ENCODE peak calls at places on chromosomes 1 and 21, in ten cellular contexts. H, Z, P, X, A, T, N, C, E and W are unnamed samples.

GRCh38 chr1:51663105-51663504 is 46.2 kb downstream of the OSBPL9 start:
- DNase-seq in H (no peak), Z (peak), P (no peak), X (no peak), A (no peak), T (no peak), N (no peak), C (no peak), E (no peak), W (no peak)

GRCh38 chr1:64826991-64827390 is 82.1 kb downstream of the RAVER2 start:
- DNase-seq in H (no peak), Z (no peak), P (no peak), X (no peak), A (no peak), T (no peak), N (no peak), C (no peak), E (no peak), W (no peak)

GRCh38 chr1:167627615-167627864 is 2.5 kb upstream of the RCSD1 start:
- DNase-seq in H (no peak), Z (no peak), P (no peak), X (no peak), A (no peak), T (no peak), N (no peak), C (no peak), E (no peak), W (no peak)

GRCh38 chr1:8424539-8425116 is 106.7 kb downstream of the SLC45A1 start:
- DNase-seq in H (peak), Z (no peak), P (peak), X (no peak), A (no peak), T (no peak), N (peak), C (peak), E (peak), W (peak)

GRCh38 chr1:246597340-246597739 is 31.1 kb downstream of the CNST start:
- DNase-seq in H (peak), Z (peak), P (no peak), X (peak), A (no peak), T (peak), N (no peak), C (peak), E (no peak), W (no peak)

GRCh38 chr1:221742555-221743415 is 896 bp upstream of the DUSP10 start:
- DNase-seq in H (peak), Z (peak), P (peak), X (peak), A (peak), T (peak), N (peak), C (peak), E (peak), W (peak)

GRCh38 chr1:46558141-46558963 is 6.9 kb upstream of the KNCN start:
- DNase-seq in H (no peak), Z (no peak), P (no peak), X (no peak), A (no peak), T (no peak), N (peak), C (no peak), E (no peak), W (no peak)

GRCh38 chr21:36695671-36696389 is 3.1 kb upstream of the SIM2 start:
- DNase-seq in H (no peak), Z (no peak), P (no peak), X (no peak), A (no peak), T (no peak), N (peak), C (no peak), E (no peak), W (no peak)

GRCh38 chr1:162548170-162548569 is 13.4 kb upstream of the UAP1 start:
- DNase-seq in H (no peak), Z (peak), P (no peak), X (peak), A (no peak), T (no peak), N (no peak), C (peak), E (no peak), W (no peak)

GRCh38 chr1:186155594-186155993 is 219.5 kb downstream of the TPR start:
- DNase-seq in H (no peak), Z (peak), P (peak), X (peak), A (no peak), T (peak), N (peak), C (peak), E (no peak), W (no peak)

GRCh38 chr1:37892151-37893047 is 33.0 kb upstream of the MTF1 start:
- DNase-seq in H (no peak), Z (peak), P (no peak), X (peak), A (no peak), T (no peak), N (no peak), C (peak), E (no peak), W (no peak)

GRCh38 chr1:224735159-224735558 is 119.0 kb downstream of the CNIH3 start:
- DNase-seq in H (no peak), Z (no peak), P (no peak), X (no peak), A (no peak), T (no peak), N (no peak), C (no peak), E (no peak), W (no peak)

GRCh38 chr1:32246888-32247273 is at the start of gene FAM167B:
- DNase-seq in H (no peak), Z (peak), P (no peak), X (peak), A (no peak), T (peak), N (no peak), C (peak), E (no peak), W (no peak)

GRCh38 chr1:111989531-111990025 is at the start of gene KCND3:
- DNase-seq in H (peak), Z (peak), P (peak), X (peak), A (peak), T (no peak), N (peak), C (peak), E (no peak), W (no peak)

GRCh38 chr1:186828612-186829542 is at the start of gene PLA2G4A:
- DNase-seq in H (peak), Z (peak), P (no peak), X (peak), A (no peak), T (peak), N (peak), C (peak), E (peak), W (no peak)

GRCh38 chr1:18417317-18418269 is 63.1 kb upstream of the KLHDC7A start:
- DNase-seq in H (no peak), Z (no peak), P (no peak), X (no peak), A (no peak), T (no peak), N (no peak), C (no peak), E (no peak), W (no peak)

GRCh38 chr1:41483960-41484844 is at the start of gene EDN2:
- DNase-seq in H (peak), Z (no peak), P (no peak), X (no peak), A (no peak), T (no peak), N (peak), C (no peak), E (peak), W (no peak)

GRCh38 chr1:105894006-105894405 is 1162.5 kb upstream of the PRMT6 start:
- DNase-seq in H (no peak), Z (peak), P (no peak), X (no peak), A (no peak), T (no peak), N (no peak), C (peak), E (no peak), W (no peak)

GRCh38 chr1:25544819-25545218 is 1.4 kb downstream of the LDLRAP1 start:
- DNase-seq in H (peak), Z (no peak), P (no peak), X (no peak), A (peak), T (no peak), N (no peak), C (peak), E (peak), W (no peak)

GRCh38 chr1:17616731-17617279 is 77.3 kb downstream of the ARHGEF10L start:
- DNase-seq in H (no peak), Z (no peak), P (no peak), X (peak), A (no peak), T (no peak), N (no peak), C (no peak), E (no peak), W (no peak)

GRCh38 chr1:244449936-244450508 is 1.7 kb downstream of the ADSS2 start:
- DNase-seq in H (no peak), Z (no peak), P (no peak), X (no peak), A (no peak), T (no peak), N (no peak), C (no peak), E (no peak), W (no peak)

GRCh38 chr1:20187813-20188454 is 1.6 kb upstream of the PLA2G2C start:
- DNase-seq in H (no peak), Z (no peak), P (no peak), X (no peak), A (no peak), T (no peak), N (no peak), C (no peak), E (no peak), W (no peak)

GRCh38 chr1:167516404-167517388 is 1.6 kb downstream of the CD247 start:
- DNase-seq in H (no peak), Z (no peak), P (no peak), X (no peak), A (no peak), T (no peak), N (no peak), C (no peak), E (no peak), W (no peak)

GRCh38 chr1:182628657-182629056 is 24.5 kb upstream of the RGS16 start:
- DNase-seq in H (no peak), Z (no peak), P (no peak), X (no peak), A (no peak), T (no peak), N (no peak), C (no peak), E (no peak), W (no peak)

GRCh38 chr1:157404063-157404501 is 148.2 kb downstream of the FCRL5 start:
- DNase-seq in H (no peak), Z (no peak), P (no peak), X (no peak), A (no peak), T (no peak), N (no peak), C (no peak), E (no peak), W (peak)

GRCh38 chr1:102550729-102551384 is 554.1 kb upstream of the OLFM3 start:
- DNase-seq in H (peak), Z (peak), P (no peak), X (no peak), A (no peak), T (peak), N (peak), C (peak), E (no peak), W (no peak)

GRCh38 chr1:92291372-92291999 is 7.3 kb downstream of the GLMN start:
- DNase-seq in H (no peak), Z (peak), P (no peak), X (peak), A (no peak), T (peak), N (peak), C (peak), E (no peak), W (no peak)

GRCh38 chr1:174352117-174352516 is 95.6 kb upstream of the GPR52 start:
- DNase-seq in H (no peak), Z (no peak), P (no peak), X (no peak), A (no peak), T (no peak), N (no peak), C (peak), E (no peak), W (no peak)

GRCh38 chr1:155064109-155064812 is 721 bp downstream of the EFNA4 start:
- DNase-seq in H (no peak), Z (peak), P (peak), X (no peak), A (no peak), T (no peak), N (peak), C (peak), E (no peak), W (no peak)

GRCh38 chr1:203342192-203342940 is 8.6 kb downstream of the FMOD start:
- DNase-seq in H (peak), Z (peak), P (no peak), X (peak), A (no peak), T (no peak), N (peak), C (peak), E (no peak), W (no peak)

GRCh38 chr1:210358511-210359148 is 29.9 kb downstream of the HHAT start:
- DNase-seq in H (no peak), Z (no peak), P (no peak), X (no peak), A (no peak), T (no peak), N (no peak), C (no peak), E (no peak), W (no peak)

GRCh38 chr1:14924455-14925325 is 228.9 kb upstream of the TMEM51 start:
- DNase-seq in H (peak), Z (peak), P (peak), X (peak), A (peak), T (no peak), N (peak), C (peak), E (no peak), W (no peak)

GRCh38 chr1:83058327-83058726 is 940.6 kb downstream of the TTLL7 start:
- DNase-seq in H (no peak), Z (no peak), P (no peak), X (no peak), A (no peak), T (no peak), N (no peak), C (no peak), E (no peak), W (no peak)

GRCh38 chr1:243335297-243335696 is 79.5 kb downstream of the SDCCAG8 start:
- DNase-seq in H (no peak), Z (no peak), P (no peak), X (no peak), A (no peak), T (no peak), N (peak), C (no peak), E (no peak), W (no peak)

GRCh38 chr1:69513621-69514020 is 54.1 kb upstream of the LRRC7 start:
- DNase-seq in H (no peak), Z (peak), P (no peak), X (peak), A (no peak), T (no peak), N (no peak), C (peak), E (no peak), W (no peak)

GRCh38 chr1:237509748-237510147 is 381.0 kb downstream of the ZP4 start:
- DNase-seq in H (no peak), Z (no peak), P (no peak), X (no peak), A (no peak), T (no peak), N (no peak), C (no peak), E (no peak), W (no peak)

GRCh38 chr1:149962039-149962647 is 25.5 kb upstream of the MTMR11 start:
- DNase-seq in H (peak), Z (peak), P (no peak), X (peak), A (no peak), T (peak), N (peak), C (peak), E (peak), W (peak)

GRCh38 chr1:234535763-234536515 is 57.0 kb upstream of the TARBP1 start:
- DNase-seq in H (peak), Z (peak), P (no peak), X (peak), A (no peak), T (no peak), N (no peak), C (peak), E (peak), W (no peak)

GRCh38 chr1:103333141-103333540 is 192.4 kb upstream of the RNPC3 start:
- DNase-seq in H (no peak), Z (no peak), P (no peak), X (no peak), A (no peak), T (no peak), N (no peak), C (no peak), E (no peak), W (peak)

GRCh38 chr1:22053861-22054770 is 1.6 kb downstream of the CDC42 start:
- DNase-seq in H (no peak), Z (peak), P (no peak), X (no peak), A (no peak), T (no peak), N (no peak), C (no peak), E (no peak), W (no peak)

GRCh38 chr1:22053018-22053860 is 730 bp downstream of the CDC42 start:
- DNase-seq in H (peak), Z (peak), P (peak), X (peak), A (peak), T (no peak), N (peak), C (peak), E (peak), W (no peak)

GRCh38 chr1:22050330-22050729 is 2.2 kb upstream of the CDC42 start:
- DNase-seq in H (no peak), Z (no peak), P (no peak), X (no peak), A (no peak), T (no peak), N (no peak), C (no peak), E (no peak), W (no peak)

GRCh38 chr1:22052115-22053017 is at the start of gene CDC42:
- DNase-seq in H (peak), Z (peak), P (peak), X (peak), A (peak), T (peak), N (peak), C (peak), E (peak), W (peak)

DNA sequence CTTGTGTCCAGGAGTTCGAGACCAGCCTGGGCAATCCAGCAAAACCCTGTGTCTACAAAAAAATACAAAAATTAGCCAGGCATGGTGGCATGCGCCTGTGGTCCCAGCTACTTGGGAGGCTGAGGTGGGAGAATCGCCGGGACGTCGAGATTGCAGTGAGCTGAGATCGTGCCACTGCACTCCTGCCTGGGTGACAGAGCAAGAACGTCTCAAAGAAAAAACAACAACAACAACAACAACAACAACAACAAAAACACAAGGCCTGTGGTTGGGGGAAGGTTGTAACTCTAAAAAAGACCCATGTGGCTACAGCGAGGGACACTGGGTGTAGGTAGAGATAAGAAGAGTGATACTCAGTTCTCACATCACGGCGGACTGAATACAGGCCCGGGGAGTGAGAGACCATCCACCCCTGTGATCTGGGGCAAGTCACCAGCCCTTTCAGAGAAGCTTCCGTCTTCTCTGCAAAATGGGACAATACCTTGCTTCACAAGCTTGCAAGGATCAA is 848 bp upstream of the CDC42 start:
- DNase-seq in H (no peak), Z (no peak), P (no peak), X (no peak), A (no peak), T (no peak), N (no peak), C (no peak), E (no peak), W (no peak)
- H3K4me3 ChIP-seq in H (no peak), Z (no peak), P (no peak), X (no peak), A (no peak), T (no peak), N (no peak), C (no peak), E (no peak), W (no peak)

GRCh38 chr21:16942703-16943102 is 570.1 kb upstream of the CXADR start:
- DNase-seq in H (no peak), Z (peak), P (no peak), X (peak), A (no peak), T (no peak), N (no peak), C (peak), E (no peak), W (no peak)
- TF ChIP-seq CTCF in H (no peak), Z (peak), P (no peak), X (peak), A (no peak), T (peak), N (peak), C (peak), E (no peak), W (no peak)

GRCh38 chr1:6658359-6658758 is 33.7 kb downstream of the THAP3 start:
- DNase-seq in H (no peak), Z (no peak), P (no peak), X (no peak), A (no peak), T (no peak), N (no peak), C (no peak), E (no peak), W (no peak)
- H3K4me3 ChIP-seq in H (no peak), Z (no peak), P (no peak), X (no peak), A (no peak), T (no peak), N (no peak), C (no peak), E (no peak), W (no peak)

GRCh38 chr1:27149714-27150113 is 5.2 kb downstream of the SLC9A1 start:
- DNase-seq in H (no peak), Z (no peak), P (no peak), X (no peak), A (no peak), T (no peak), N (no peak), C (no peak), E (no peak), W (no peak)
- TF ChIP-seq CTCF in H (no peak), Z (no peak), P (no peak), X (no peak), A (no peak), T (no peak), N (no peak), C (no peak), E (no peak), W (no peak)

GRCh38 chr1:207673399-207673798 is 28.5 kb downstream of the CR1L start:
- DNase-seq in H (no peak), Z (no peak), P (no peak), X (no peak), A (no peak), T (no peak), N (no peak), C (no peak), E (no peak), W (no peak)
- H3K4me3 ChIP-seq in H (no peak), Z (no peak), P (no peak), X (no peak), A (no peak), T (no peak), N (no peak), C (no peak), E (no peak), W (no peak)

GRCh38 chr1:4656533-4657140 is 2.2 kb downstream of the AJAP1 start:
- DNase-seq in H (no peak), Z (no peak), P (no peak), X (no peak), A (peak), T (no peak), N (no peak), C (no peak), E (no peak), W (no peak)
- TF ChIP-seq CTCF in H (no peak), Z (no peak), P (no peak), X (no peak), A (peak), T (no peak), N (no peak), C (no peak), E (no peak), W (no peak)